ENCODE peak calls at places on chromosome 4, in ten cellular contexts. D, S, N, T, J, C, K, I, G and M are unnamed samples.

GRCh38 chr4:70505152-70505748 is 13.1 kb upstream of the AMTN start:
- DNase-seq in D (peak), S (peak), N (peak), T (peak), J (peak), C (peak), K (peak), I (peak), G (no peak), M (peak)

GRCh38 chr4:57154191-57154590 is 44.0 kb upstream of the IGFBP7 start:
- DNase-seq in D (peak), S (no peak), N (no peak), T (no peak), J (no peak), C (no peak), K (no peak), I (no peak), G (no peak), M (no peak)

GRCh38 chr4:168856312-168856711 is 153.7 kb downstream of the CBR4 start:
- DNase-seq in D (peak), S (no peak), N (no peak), T (peak), J (peak), C (no peak), K (peak), I (no peak), G (no peak), M (peak)

GRCh38 chr4:165088366-165088765 is 24.3 kb downstream of the TMEM192 start:
- DNase-seq in D (no peak), S (no peak), N (no peak), T (no peak), J (no peak), C (no peak), K (no peak), I (no peak), G (no peak), M (no peak)

GRCh38 chr4:165208741-165209388 is 1.5 kb downstream of the KLHL2 start:
- DNase-seq in D (no peak), S (no peak), N (no peak), T (peak), J (no peak), C (no peak), K (peak), I (no peak), G (no peak), M (peak)

GRCh38 chr4:56828784-56829535 is 7.5 kb upstream of the SPINK2 start:
- DNase-seq in D (no peak), S (no peak), N (no peak), T (peak), J (peak), C (no peak), K (peak), I (no peak), G (no peak), M (peak)

GRCh38 chr4:181870326-181870725 is 372.9 kb upstream of the TENM3 start:
- DNase-seq in D (no peak), S (no peak), N (no peak), T (no peak), J (peak), C (no peak), K (peak), I (no peak), G (no peak), M (peak)

GRCh38 chr4:77994194-77994721 is 62.9 kb upstream of the FRAS1 start:
- DNase-seq in D (peak), S (peak), N (no peak), T (peak), J (peak), C (no peak), K (peak), I (peak), G (no peak), M (peak)

DNA sequence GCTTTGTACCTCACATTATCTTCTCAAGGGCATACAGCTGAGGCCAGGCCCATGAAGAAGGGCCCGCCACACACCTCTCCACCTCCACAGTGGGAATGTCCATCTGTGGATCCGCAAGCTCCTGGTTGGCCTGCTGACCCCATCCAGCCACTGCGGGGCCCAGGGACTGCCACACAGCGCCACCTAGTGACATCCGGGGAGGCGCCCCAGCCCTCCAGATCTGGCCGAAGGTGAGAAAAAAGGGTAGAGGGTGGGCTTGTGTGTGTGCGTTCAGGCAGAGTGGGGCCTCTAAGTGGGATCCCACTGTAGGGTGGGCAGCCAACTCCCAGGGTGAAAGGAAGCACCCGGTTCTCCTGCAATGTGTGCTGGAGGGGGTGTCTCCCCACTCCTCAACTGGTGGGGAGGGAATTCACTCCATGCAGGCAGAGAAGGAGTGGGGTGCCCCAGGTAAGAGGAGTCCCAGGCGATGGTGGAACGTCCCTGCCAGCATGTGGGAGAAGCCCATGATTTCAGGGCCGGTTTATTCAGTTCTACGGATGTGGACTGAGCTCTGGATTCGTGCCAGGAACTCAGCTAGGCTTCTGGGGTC is 117.3 kb downstream of the ENPP6 start:
- DNase-seq in D (peak), S (peak), N (no peak), T (peak), J (peak), C (peak), K (no peak), I (no peak), G (no peak), M (peak)
- TF ChIP-seq CTCF in D (peak), S (no peak), N (no peak), T (peak), J (peak), C (peak), K (peak), I (peak), G (no peak), M (peak)

GRCh38 chr4:163553146-163553545 is 58.7 kb downstream of the TMA16 start:
- DNase-seq in D (no peak), S (no peak), N (no peak), T (no peak), J (no peak), C (no peak), K (no peak), I (no peak), G (no peak), M (no peak)

GRCh38 chr4:163544407-163545038 is 50.0 kb downstream of the TMA16 start:
- DNase-seq in D (peak), S (peak), N (peak), T (peak), J (peak), C (peak), K (peak), I (no peak), G (peak), M (peak)

GRCh38 chr4:163550869-163551267 is 56.4 kb downstream of the TMA16 start:
- DNase-seq in D (no peak), S (no peak), N (no peak), T (no peak), J (no peak), C (no peak), K (no peak), I (no peak), G (no peak), M (no peak)

GRCh38 chr4:163548481-163549243 is 54.2 kb downstream of the TMA16 start:
- DNase-seq in D (peak), S (peak), N (no peak), T (peak), J (peak), C (no peak), K (peak), I (no peak), G (no peak), M (peak)
- TF ChIP-seq CTCF in D (peak), S (peak), N (peak), T (peak), J (peak), C (peak), K (peak), I (peak), G (no peak), M (peak)

GRCh38 chr4:87108142-87108546 is 112.3 kb downstream of the KLHL8 start:
- DNase-seq in D (peak), S (no peak), N (no peak), T (peak), J (peak), C (peak), K (peak), I (no peak), G (no peak), M (peak)
- TF ChIP-seq CTCF in D (no peak), S (no peak), N (no peak), T (no peak), J (no peak), C (no peak), K (peak), I (no peak), G (no peak), M (no peak)

GRCh38 chr4:26819478-26819877 is 41.2 kb upstream of the STIM2 start:
- DNase-seq in D (no peak), S (no peak), N (no peak), T (no peak), J (no peak), C (no peak), K (no peak), I (no peak), G (no peak), M (no peak)
- TF ChIP-seq CTCF in D (no peak), S (no peak), N (no peak), T (no peak), J (no peak), C (no peak), K (no peak), I (no peak), G (no peak), M (no peak)

GRCh38 chr4:143397335-143397734 is 60.7 kb downstream of the GAB1 start:
- DNase-seq in D (no peak), S (no peak), N (no peak), T (peak), J (peak), C (no peak), K (peak), I (no peak), G (no peak), M (no peak)

GRCh38 chr4:143400082-143400481 is 63.4 kb downstream of the GAB1 start:
- DNase-seq in D (no peak), S (no peak), N (no peak), T (no peak), J (no peak), C (no peak), K (no peak), I (no peak), G (no peak), M (no peak)

GRCh38 chr4:143396695-143397094 is 60.0 kb downstream of the GAB1 start:
- DNase-seq in D (no peak), S (no peak), N (no peak), T (peak), J (no peak), C (no peak), K (no peak), I (no peak), G (no peak), M (no peak)

GRCh38 chr4:143397887-143398286 is 61.2 kb downstream of the GAB1 start:
- DNase-seq in D (no peak), S (no peak), N (no peak), T (no peak), J (peak), C (no peak), K (no peak), I (no peak), G (no peak), M (no peak)

GRCh38 chr4:143399113-143399949 is 62.7 kb downstream of the GAB1 start:
- DNase-seq in D (peak), S (no peak), N (no peak), T (peak), J (peak), C (no peak), K (peak), I (no peak), G (no peak), M (peak)
- TF ChIP-seq CTCF in D (peak), S (peak), N (peak), T (peak), J (peak), C (peak), K (peak), I (peak), G (no peak), M (peak)

GRCh38 chr4:2963185-2964076 is at the start of the genes GRK4 and NOP14:
- DNase-seq in D (peak), S (peak), N (peak), T (peak), J (peak), C (peak), K (peak), I (peak), G (peak), M (peak)
- TF ChIP-seq CTCF in D (no peak), S (no peak), N (peak), T (peak), J (peak), C (no peak), K (no peak), I (no peak), G (no peak), M (no peak)

DNA sequence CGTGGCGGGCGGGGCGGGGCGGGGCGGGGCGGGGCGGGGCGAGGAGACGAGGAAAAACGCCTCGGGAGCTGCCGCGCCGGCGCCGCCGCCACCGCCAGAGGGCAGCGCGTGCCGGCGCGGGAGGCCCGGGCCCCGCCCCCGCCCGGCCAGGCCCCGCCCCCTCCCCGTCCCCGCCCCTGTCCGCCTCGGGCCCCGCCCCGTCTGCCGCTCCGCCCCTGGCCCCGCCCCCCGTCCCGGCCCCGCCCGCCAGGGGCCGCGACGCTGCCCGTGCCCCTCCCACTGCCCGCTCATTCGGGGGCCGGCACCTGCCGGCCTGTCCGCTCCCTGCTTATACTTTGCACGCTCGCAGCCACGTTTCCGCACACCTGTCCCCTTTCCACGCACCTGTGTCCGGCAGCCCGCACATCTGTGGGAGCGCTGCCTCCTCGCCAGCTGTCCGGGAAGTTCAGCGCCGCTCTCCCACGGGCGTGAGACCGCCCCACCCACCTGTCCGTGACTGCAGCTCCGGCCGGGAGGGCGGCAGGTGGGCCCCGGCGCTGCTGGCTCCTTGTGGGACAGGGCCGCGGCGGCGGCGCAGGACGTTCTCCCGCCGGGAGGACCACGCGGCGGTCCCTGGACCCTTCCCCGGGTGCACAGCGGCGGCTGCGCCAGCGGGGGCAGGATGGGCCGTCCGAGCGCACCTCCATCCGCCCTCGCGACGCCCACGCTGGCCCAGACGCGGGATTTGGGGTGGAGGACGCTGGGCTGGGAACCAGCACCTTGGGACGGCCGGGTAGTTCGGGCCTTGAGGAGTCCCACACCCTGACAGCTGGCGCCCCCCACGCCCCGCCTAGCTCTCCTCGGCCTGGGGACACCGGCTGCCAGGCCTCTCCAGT is 1.5 kb upstream of the FGFRL1 start:
- DNase-seq in D (peak), S (peak), N (no peak), T (peak), J (peak), C (peak), K (peak), I (no peak), G (peak), M (peak)
- TF ChIP-seq CTCF in D (no peak), S (peak), N (no peak), T (no peak), J (no peak), C (no peak), K (no peak), I (no peak), G (no peak), M (peak)

GRCh38 chr4:52670739-52671138 is 11.6 kb upstream of the USP46 start:
- DNase-seq in D (no peak), S (no peak), N (no peak), T (no peak), J (no peak), C (no peak), K (no peak), I (no peak), G (no peak), M (no peak)
- TF ChIP-seq CTCF in D (no peak), S (no peak), N (no peak), T (peak), J (peak), C (no peak), K (peak), I (peak), G (no peak), M (peak)